ENCODE peak calls at places on chromosomes 11 and 22, in four cellular contexts. V is AG09309, X is thoracic aorta, F is OCI-LY7. B is an unnamed sample.
A peak's percentile ranks its signal among the peaks of the same experiment; 100 is the strongest.

GRCh38 chr11:1633864-1634263 is 4.3 kb downstream of the KRTAP5-5 start:
- DNase-seq in F (no peak), V (no peak), X (no peak), B (no peak)

GRCh38 chr11:62611705-62612365 is 740 bp downstream of the EML3 start:
- DNase-seq in X (no peak), F (peak; percentile 26), V (no peak), B (peak; percentile 79)

GRCh38 chr22:37022483-37023337 is 3.2 kb downstream of the MPST start:
- DNase-seq in F (no peak), X (no peak), V (no peak), B (no peak)

GRCh38 chr22:43008921-43009320 is 6.0 kb downstream of the PACSIN2 start:
- DNase-seq in V (no peak), F (no peak), X (no peak), B (no peak)

GRCh38 chr11:73177380-73178091 is 35.4 kb upstream of the FCHSD2 start:
- DNase-seq in V (no peak), F (no peak), X (peak; percentile 45), B (no peak)

GRCh38 chr11:65849771-65850216 is 8.2 kb downstream of the CFL1 start:
- DNase-seq in V (no peak), X (no peak), F (no peak), B (no peak)

GRCh38 chr11:126423154-126423553 is 67.7 kb downstream of the ST3GAL4 start:
- DNase-seq in V (no peak), X (no peak), F (no peak), B (no peak)

GRCh38 chr11:123239371-123240150 is 44.5 kb upstream of the CLMP start:
- DNase-seq in V (no peak), F (no peak), X (no peak), B (no peak)

GRCh38 chr22:36156515-36157419 is 3.8 kb downstream of the APOL3 start:
- DNase-seq in F (peak; percentile 41), V (peak; percentile 43), X (peak; percentile 80), B (peak; percentile 88)

GRCh38 chr11:20156280-20156875 is 3.9 kb downstream of the DBX1 start:
- DNase-seq in F (no peak), V (no peak), X (no peak), B (peak; percentile 64)

GRCh38 chr11:94845622-94846021 is 77.5 kb downstream of the AMOTL1 start:
- DNase-seq in X (no peak), F (no peak), V (no peak), B (no peak)

GRCh38 chr22:22681221-22681739 is 36.9 kb downstream of the GGTLC2 start:
- DNase-seq in X (no peak), V (no peak), F (peak; percentile 46), B (no peak)

GRCh38 chr11:14259186-14259784 is 99.7 kb downstream of the RRAS2 start:
- DNase-seq in X (no peak), F (no peak), V (no peak), B (no peak)
- TF ChIP-seq CTCF in X (no peak), F (no peak), V (no peak), B (no peak)

GRCh38 chr11:32052218-32052617 is 38.7 kb upstream of the RCN1 start:
- DNase-seq in X (no peak), V (no peak), F (peak; percentile 42), B (peak; percentile 61)
- TF ChIP-seq CTCF in X (peak; percentile 71), V (peak; percentile 72), F (peak; percentile 85), B (peak; percentile 63)

DNA sequence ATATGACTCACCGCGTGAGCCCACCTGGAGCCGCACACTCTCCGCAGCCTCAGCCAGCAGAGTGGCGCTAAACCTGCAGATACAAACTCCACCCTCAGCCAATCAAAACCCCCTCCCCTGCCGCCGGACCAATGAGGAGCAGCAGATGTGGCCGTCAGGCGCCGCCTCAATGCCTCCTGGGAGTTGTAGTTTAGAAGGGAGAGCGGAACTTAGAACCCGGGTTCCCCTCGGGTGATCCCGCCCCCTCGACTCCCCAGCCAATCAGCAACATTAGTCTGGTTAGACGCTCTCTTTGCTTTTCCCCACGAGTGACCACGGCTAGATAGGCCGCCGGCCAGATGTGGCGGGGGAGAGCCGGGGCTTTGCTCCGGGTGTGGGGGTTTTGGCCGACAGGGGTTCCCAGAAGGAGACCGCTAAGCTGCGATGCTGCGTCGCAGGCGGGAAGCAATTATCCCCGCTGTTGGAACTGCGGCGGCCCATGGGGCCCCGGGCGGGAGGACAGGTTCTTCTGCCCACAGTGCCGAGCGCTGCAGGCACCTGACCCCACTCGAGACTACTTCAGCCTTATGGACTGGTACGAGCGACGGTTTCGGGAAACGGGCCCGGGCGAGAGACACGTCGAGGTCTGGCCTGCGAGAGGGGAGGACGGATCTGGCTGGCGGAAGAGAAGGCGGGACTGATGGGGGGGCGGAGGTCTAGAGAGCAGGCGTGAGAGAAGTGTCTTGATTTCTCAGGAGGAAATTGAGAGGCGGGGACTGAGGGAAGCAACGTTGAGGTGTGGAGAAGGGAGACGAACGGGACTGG is at the start of the genes CHEK2 and HSCB:
- DNase-seq in X (peak; percentile 98), F (peak; percentile 99), V (peak; percentile 92), B (peak; percentile 99)
- TF ChIP-seq CTCF in X (no peak), F (peak; percentile 65), V (no peak), B (no peak)

DNA sequence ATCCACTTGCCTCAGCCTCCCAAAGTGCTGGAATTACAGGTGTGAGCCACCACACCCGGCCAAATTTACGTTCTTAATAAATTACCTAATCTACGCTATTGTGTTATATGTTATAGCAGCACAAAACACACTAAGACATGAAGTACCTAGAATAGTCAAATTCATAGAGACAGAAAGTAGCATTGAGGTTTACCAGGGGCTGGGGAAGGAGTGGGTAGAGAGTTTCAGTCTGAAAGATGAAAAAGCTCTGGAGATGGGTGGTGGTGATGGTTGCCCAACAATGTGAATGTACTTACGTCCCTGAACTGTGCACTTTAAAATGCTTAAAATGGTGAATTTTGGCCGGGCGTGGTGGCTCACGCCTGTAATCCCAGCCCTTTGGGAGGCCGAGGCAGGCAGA is 65.7 kb upstream of the NUP50 start:
- DNase-seq in V (no peak), X (no peak), F (no peak), B (peak; percentile 11)
- TF ChIP-seq CTCF in V (no peak), X (no peak), F (no peak), B (no peak)

GRCh38 chr11:70378506-70379134 is 19.7 kb upstream of the CTTN start:
- DNase-seq in X (no peak), V (no peak), F (no peak), B (no peak)
- TF ChIP-seq CTCF in X (no peak), V (peak; percentile 10), F (peak; percentile 46), B (no peak)

DNA sequence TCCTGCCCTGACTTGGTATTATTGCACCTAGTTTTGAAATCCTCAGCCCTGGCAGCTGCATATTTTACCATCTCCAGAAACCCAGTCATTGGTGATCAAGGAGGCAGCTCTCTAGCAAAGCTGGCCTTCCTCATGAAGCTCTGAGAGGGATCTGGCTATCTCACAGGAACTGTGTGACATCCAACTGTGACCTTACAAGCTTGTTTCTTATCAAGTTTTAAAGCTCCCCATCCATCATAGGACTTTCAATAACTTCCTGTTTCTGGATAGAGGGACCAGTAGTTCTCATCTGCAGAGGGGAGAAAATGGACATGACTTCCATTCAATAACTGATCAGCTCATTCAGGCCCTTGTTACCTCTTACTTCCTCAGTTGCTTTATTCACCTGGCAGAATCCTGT is 18.2 kb downstream of the CALCA start:
- DNase-seq in F (no peak), V (no peak), X (no peak), B (no peak)
- TF ChIP-seq CTCF in F (no peak), V (no peak), X (no peak), B (no peak)

GRCh38 chr11:110856340-110856739 is 144.1 kb upstream of the ARHGAP20 start:
- DNase-seq in X (no peak), V (no peak), F (no peak), B (no peak)

GRCh38 chr11:110852925-110853324 is 140.7 kb upstream of the ARHGAP20 start:
- DNase-seq in F (no peak), V (no peak), X (no peak), B (no peak)

GRCh38 chr11:110857885-110858555 is 145.8 kb upstream of the ARHGAP20 start:
- DNase-seq in V (no peak), X (no peak), F (no peak), B (no peak)

GRCh38 chr11:110856993-110857812 is 145.0 kb upstream of the ARHGAP20 start:
- DNase-seq in X (no peak), F (no peak), V (no peak), B (no peak)

DNA sequence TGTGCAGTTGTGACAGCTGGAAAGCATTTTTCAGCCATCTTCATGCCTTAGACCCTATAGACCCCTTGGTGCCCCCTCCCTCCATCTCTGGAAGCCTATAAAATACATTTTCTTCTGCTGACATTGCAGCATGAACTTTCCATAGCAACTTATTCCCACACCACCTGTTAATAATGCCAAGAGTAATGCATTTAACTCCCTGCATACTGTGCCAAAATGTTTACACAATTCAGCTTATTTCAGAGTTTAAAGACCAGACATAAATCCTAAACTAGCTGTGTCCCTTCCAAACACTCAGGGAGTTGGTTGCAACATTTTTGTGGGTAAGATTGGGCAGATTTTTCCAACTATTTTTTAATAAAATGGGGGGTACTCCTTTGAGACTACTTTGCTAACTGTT is 143.0 kb upstream of the ARHGAP20 start:
- DNase-seq in V (peak; percentile 24), F (no peak), X (no peak), B (no peak)
- TF ChIP-seq CTCF in V (no peak), F (no peak), X (no peak), B (no peak)

B was measured in activated CD8-positive, alpha-beta T cell treated with anti-CD3 and anti-CD28 coated beads for 36 hours.